ENCODE peak calls at places on chromosomes 16 and 17, in five cellular contexts. A, Z, X, F and N are unnamed samples. For H3K4me1, the result is how much of the 10 kb centered on the place peaks cover.

GRCh38 chr17:79242873-79243602 is 168.4 kb downstream of the ENGASE start:
- DNase-seq in A (no peak), Z (no peak), F (no peak), X (no peak), N (no peak)

GRCh38 chr16:65936096-65936495 is 430.4 kb upstream of the CDH5 start:
- DNase-seq in X (no peak), F (no peak), A (no peak), Z (no peak), N (no peak)

GRCh38 chr16:12499032-12499735 is 304.5 kb downstream of the CPPED1 start:
- DNase-seq in Z (peak), F (no peak), X (no peak), A (no peak), N (no peak)

GRCh38 chr16:72369273-72369672 is 197.3 kb upstream of the PMFBP1 start:
- DNase-seq in F (no peak), A (no peak), X (no peak), Z (no peak), N (no peak)

GRCh38 chr17:46044989-46045388 is 45.9 kb downstream of the STH start:
- DNase-seq in Z (no peak), A (no peak), F (no peak), X (no peak), N (no peak)

GRCh38 chr17:74520790-74521480 is 10.3 kb downstream of the CD300LB start:
- DNase-seq in X (peak), Z (no peak), F (peak), A (no peak), N (no peak)

GRCh38 chr17:42109086-42109485 is 3.4 kb downstream of the DHX58 start:
- DNase-seq in A (no peak), Z (no peak), X (no peak), F (no peak), N (peak)

GRCh38 chr16:89354325-89354724 is 136.0 kb downstream of the ANKRD11 start:
- DNase-seq in A (no peak), F (no peak), Z (no peak), X (no peak), N (peak)

GRCh38 chr17:38598536-38598935 is 7.2 kb downstream of the SRCIN1 start:
- DNase-seq in Z (no peak), X (peak), A (no peak), F (peak), N (no peak)

GRCh38 chr16:84107921-84108320 is 8.8 kb downstream of the MBTPS1 start:
- DNase-seq in X (no peak), Z (no peak), F (no peak), A (no peak), N (no peak)

GRCh38 chr16:86823895-86824671 is 245.7 kb downstream of the FOXL1 start:
- DNase-seq in A (no peak), Z (no peak), X (no peak), F (no peak), N (no peak)

GRCh38 chr16:86227041-86227440 is 283.3 kb upstream of the FOXF1 start:
- DNase-seq in A (no peak), F (peak), X (no peak), Z (peak), N (peak)

DNA sequence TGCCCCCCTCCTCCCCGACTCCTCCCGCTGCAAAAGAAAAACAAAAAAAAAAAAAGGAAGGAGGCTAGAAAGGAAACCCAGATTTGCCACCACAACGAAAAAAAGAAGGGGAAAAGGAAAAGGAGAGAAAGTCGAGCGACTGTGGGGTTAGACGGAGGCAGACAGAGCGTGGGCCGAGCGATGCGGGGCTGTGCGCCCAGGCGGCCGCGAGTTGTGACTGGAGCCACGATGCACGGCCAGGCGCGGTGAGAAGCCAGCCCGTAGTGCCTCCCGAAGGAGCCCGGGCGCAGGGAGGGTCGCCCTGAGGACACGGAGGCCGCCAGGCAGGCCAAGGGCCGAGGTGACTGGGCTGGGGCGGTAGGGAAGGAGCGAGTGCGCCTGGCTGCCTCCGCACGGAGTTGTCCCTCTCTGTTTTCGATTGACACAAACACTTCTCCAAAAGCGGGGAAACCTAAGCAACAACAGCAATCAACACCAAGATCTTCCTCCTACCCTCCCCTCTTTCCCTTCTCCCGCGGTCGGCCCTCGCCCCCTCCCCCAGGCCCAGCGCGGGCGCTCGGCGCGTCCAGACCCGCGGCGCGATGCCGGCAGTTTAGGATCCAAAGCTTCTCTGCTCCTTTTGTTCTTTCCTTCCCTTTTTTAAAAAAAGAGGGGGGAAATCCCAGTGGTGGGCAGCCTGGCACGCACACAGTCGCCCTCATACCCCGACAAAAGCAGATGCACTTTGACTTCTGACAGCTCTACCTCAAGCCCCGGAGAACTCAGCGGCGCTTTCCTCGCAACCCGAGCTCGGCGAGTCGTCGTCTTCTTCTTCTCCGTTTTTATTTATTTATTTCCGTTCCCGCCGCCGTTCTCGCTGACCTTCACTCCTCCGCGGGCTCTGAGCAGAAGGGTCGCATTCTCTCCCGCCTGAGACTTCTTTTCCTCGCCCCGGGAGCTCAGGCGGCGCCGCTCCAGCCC is at the start of gene LHX1:
- DNase-seq in X (no peak), F (no peak), Z (no peak), A (no peak), N (no peak)
- H3K4me3 ChIP-seq in X (no peak), F (peak), Z (peak), A (no peak), N (no peak)

GRCh38 chr17:9002610-9003354 is 18.5 kb upstream of the NTN1 start:
- DNase-seq in F (no peak), X (no peak), Z (no peak), A (peak), N (no peak)
- TF ChIP-seq POLR2A in F (no peak), X (no peak), Z (no peak), A (no peak), N (no peak)

DNA sequence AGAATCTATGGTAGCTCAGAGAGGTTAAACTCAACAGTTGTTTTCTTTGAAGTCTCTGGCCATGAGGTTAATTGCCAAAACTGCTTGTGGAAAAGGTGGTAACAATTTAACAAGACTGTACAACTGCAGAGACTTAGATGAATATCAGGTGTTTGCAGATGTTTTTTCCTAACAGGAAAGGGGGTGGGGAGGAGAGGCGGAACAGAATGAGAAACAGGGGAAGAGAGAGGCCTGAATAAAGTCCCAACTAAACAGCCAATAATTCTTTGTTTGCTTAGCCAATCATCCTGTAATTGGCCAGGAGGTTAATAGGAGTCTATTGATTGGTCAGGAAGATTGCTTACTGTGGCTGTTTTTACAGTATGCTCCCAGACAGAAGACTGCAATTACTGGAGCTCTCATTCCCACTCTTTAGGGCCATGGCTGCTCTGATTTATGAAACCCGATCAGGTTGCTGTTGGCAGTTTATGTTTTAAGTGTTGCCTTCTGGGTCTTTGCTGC is 249.7 kb upstream of the TBX2 start:
- DNase-seq in X (no peak), Z (no peak), F (no peak), A (no peak), N (no peak)
- H3K4me1 ChIP-seq in X (under half), Z (under half), F (under half), A (under half), N (under half)

DNA sequence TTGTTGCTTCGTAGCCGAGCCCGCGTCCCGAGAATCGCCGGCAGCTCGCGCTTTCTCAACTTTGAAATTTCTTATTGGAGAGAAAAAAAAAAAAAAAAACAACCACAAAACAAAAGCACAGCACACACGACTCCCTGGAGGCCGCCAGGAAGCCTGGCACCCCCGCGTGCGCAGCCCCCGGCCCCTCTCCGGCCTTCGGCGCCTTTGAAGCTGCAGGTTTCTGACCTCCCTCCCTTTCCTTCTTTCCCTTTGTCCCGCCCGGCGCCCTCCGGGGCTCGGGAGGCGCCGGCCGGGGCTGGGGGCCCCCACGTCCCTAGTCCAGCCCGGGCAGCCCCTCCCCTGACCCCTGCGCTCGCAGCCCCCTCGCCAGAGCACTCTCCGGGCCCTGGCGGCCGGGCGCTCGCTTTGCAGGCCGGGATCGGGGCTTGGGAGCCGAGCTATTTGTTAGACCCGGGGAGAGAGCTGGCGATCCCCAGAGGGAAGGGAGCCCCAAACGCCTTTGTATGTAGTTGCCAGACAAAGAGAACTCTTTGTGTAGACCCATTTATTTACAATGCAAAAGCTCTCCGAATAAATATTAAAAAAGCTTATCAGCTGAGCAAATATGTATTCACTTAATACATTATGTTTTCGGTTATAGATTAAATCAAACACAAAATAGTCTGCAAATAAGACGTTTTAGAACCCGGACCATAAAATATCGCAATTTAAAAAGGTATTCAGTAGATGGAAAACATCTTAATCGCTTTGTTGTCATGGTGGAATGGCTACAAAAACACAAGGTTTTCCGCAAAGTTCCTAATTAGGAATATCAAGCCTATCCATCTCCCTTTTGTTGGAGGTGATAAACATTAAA is 2.3 kb downstream of the BAHCC1 start:
- DNase-seq in Z (no peak), A (no peak), F (no peak), X (no peak), N (no peak)
- H3K4me3 ChIP-seq in Z (peak), A (peak), F (peak), X (peak), N (peak)

DNA sequence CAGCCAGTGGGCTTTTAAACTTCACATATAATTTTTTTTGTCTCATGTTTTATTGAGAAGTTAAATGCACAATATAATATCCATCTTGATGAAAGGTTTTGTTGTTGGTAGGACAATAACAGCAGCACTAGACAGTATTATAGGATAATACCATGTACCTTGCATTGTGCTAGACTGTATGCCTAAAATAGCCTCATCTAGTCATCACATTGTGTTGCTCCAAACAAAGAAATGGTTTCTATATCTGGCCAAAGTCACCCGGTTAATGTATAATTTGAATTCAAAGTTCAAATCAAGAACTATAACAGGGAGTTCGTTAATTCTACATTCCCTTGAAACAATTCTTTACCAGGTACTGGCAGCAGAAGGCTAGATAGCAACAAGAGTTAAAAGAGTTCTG is 104.9 kb downstream of the KCNJ2 start:
- DNase-seq in F (no peak), X (no peak), A (no peak), Z (no peak), N (no peak)
- TF ChIP-seq POLR2A in F (no peak), X (no peak), A (no peak), Z (no peak), N (no peak)

GRCh38 chr17:80782536-80783427 is 208.9 kb upstream of the CHMP6 start:
- DNase-seq in A (no peak), F (no peak), Z (peak), X (no peak), N (no peak)
- H3K4me1 ChIP-seq in A (under half), F (under half), Z (under half), X (under half), N (under half)

DNA sequence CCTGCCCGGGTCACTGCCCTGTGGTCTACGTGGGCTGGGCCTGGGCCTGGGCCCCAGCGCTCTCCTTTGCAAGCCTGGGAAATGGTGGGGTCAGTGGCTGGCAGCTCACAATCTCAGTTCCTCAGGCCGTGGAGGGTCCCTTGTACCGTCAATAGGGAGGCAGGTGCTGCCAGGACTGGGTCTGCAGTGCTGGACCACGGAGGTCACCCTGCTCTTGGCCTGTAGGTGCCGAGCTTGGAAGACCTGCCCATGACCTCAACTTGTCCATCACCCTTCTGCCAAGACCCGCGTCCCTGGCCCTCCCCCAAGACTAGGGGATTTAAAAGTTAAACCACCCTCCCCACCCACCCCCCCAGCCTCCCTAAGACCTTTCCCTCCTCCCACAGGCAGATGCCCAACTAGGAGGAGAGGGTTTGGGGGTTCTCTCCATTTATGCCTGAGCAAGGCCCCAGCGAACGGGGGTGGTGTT is 2.5 kb downstream of the TBX2 start:
- DNase-seq in X (no peak), Z (peak), A (no peak), F (no peak), N (no peak)
- H3K4me3 ChIP-seq in X (peak), Z (peak), A (peak), F (peak), N (peak)